ENCODE peak calls at places on chromosome 1, in seven cellular contexts. One of them, this sample, is unnamed.

GRCh38 chr1:91732991-91733390 is 153.0 kb downstream of the TGFBR3 start:
- DNase-seq in smooth muscle cell of the brain vasculature: no peak
- DNase-seq in HFFc6: no peak
- DNase-seq in NCI-H774: no peak
- DNase-seq in activated gamma-delta T cell treated with Interleukin-2 at 50 U/mL for 16 hours: no peak
- DNase-seq in DND-41: no peak
- DNase-seq in GM12864: no peak
- DNase-seq in this sample: no peak

GRCh38 chr1:91700332-91700731 is 185.6 kb downstream of the TGFBR3 start:
- DNase-seq in smooth muscle cell of the brain vasculature: no peak
- DNase-seq in HFFc6: peak
- DNase-seq in NCI-H774: no peak
- DNase-seq in activated gamma-delta T cell treated with Interleukin-2 at 50 U/mL for 16 hours: no peak
- DNase-seq in DND-41: no peak
- DNase-seq in GM12864: no peak
- DNase-seq in this sample: no peak

GRCh38 chr1:109802901-109803561 is 39.3 kb upstream of the EPS8L3 start:
- DNase-seq in smooth muscle cell of the brain vasculature: no peak
- DNase-seq in HFFc6: no peak
- DNase-seq in NCI-H774: no peak
- DNase-seq in activated gamma-delta T cell treated with Interleukin-2 at 50 U/mL for 16 hours: no peak
- DNase-seq in DND-41: no peak
- DNase-seq in GM12864: no peak
- DNase-seq in this sample: no peak

GRCh38 chr1:20184997-20185833 is 681 bp upstream of the UBXN10 start:
- DNase-seq in smooth muscle cell of the brain vasculature: no peak
- DNase-seq in HFFc6: no peak
- DNase-seq in NCI-H774: no peak
- DNase-seq in activated gamma-delta T cell treated with Interleukin-2 at 50 U/mL for 16 hours: peak
- DNase-seq in DND-41: peak
- DNase-seq in GM12864: no peak
- DNase-seq in this sample: no peak

GRCh38 chr1:66300986-66301451 is 232.9 kb upstream of the SGIP1 start:
- DNase-seq in smooth muscle cell of the brain vasculature: peak
- DNase-seq in HFFc6: no peak
- DNase-seq in NCI-H774: no peak
- DNase-seq in activated gamma-delta T cell treated with Interleukin-2 at 50 U/mL for 16 hours: peak
- DNase-seq in DND-41: peak
- DNase-seq in GM12864: peak
- DNase-seq in this sample: peak

GRCh38 chr1:235906436-235906835 is 39.7 kb upstream of the LYST start:
- DNase-seq in smooth muscle cell of the brain vasculature: no peak
- DNase-seq in HFFc6: no peak
- DNase-seq in NCI-H774: no peak
- DNase-seq in activated gamma-delta T cell treated with Interleukin-2 at 50 U/mL for 16 hours: no peak
- DNase-seq in DND-41: no peak
- DNase-seq in GM12864: no peak
- DNase-seq in this sample: no peak

GRCh38 chr1:53295295-53295694 is 32.6 kb downstream of the LRP8 start:
- DNase-seq in smooth muscle cell of the brain vasculature: no peak
- DNase-seq in HFFc6: no peak
- DNase-seq in NCI-H774: no peak
- DNase-seq in activated gamma-delta T cell treated with Interleukin-2 at 50 U/mL for 16 hours: no peak
- DNase-seq in DND-41: no peak
- DNase-seq in GM12864: no peak
- DNase-seq in this sample: no peak

GRCh38 chr1:79646885-79647284 is 640.4 kb upstream of the ADGRL4 start:
- DNase-seq in smooth muscle cell of the brain vasculature: no peak
- DNase-seq in HFFc6: no peak
- DNase-seq in NCI-H774: no peak
- DNase-seq in activated gamma-delta T cell treated with Interleukin-2 at 50 U/mL for 16 hours: no peak
- DNase-seq in DND-41: no peak
- DNase-seq in GM12864: no peak
- DNase-seq in this sample: no peak

GRCh38 chr1:225865514-225865913 is 16.7 kb downstream of the TMEM63A start:
- DNase-seq in smooth muscle cell of the brain vasculature: no peak
- DNase-seq in HFFc6: no peak
- DNase-seq in NCI-H774: no peak
- DNase-seq in activated gamma-delta T cell treated with Interleukin-2 at 50 U/mL for 16 hours: no peak
- DNase-seq in DND-41: no peak
- DNase-seq in GM12864: no peak
- DNase-seq in this sample: no peak

GRCh38 chr1:10665226-10665625 is 131.2 kb downstream of the CASZ1 start:
- DNase-seq in smooth muscle cell of the brain vasculature: no peak
- DNase-seq in HFFc6: no peak
- DNase-seq in NCI-H774: no peak
- DNase-seq in activated gamma-delta T cell treated with Interleukin-2 at 50 U/mL for 16 hours: no peak
- DNase-seq in DND-41: no peak
- DNase-seq in GM12864: no peak
- DNase-seq in this sample: no peak